ENCODE peak calls at places on chromosome 7, in ten cellular contexts. Q is activated CD8-positive, alpha-beta memory T cell treated with anti-CD3 and anti-CD28 coated beads for 1 hour; J is progenitor cell of endocrine pancreas; V is HCT116; L is iris pigment epithelial cell; I is kidney; Z is kidney glomerular epithelial cell; S is RCC 7860; F is astrocyte of the spinal cord; E is effector memory CD8-positive, alpha-beta T cell. C is an unnamed sample.

GRCh38 chr7:41880107-41880506 is 177.2 kb upstream of the INHBA start:
- DNase-seq in V (no peak), S (peak; percentile 94), F (peak; percentile 90), E (no peak), Z (peak; percentile 76), I (no peak), Q (no peak), J (no peak), L (peak; percentile 89), C (peak; percentile 42)

GRCh38 chr7:129452589-129453231 is 18.5 kb downstream of the STRIP2 start:
- DNase-seq in E (no peak), J (no peak), V (no peak), Q (no peak), L (no peak), S (no peak), Z (no peak), F (no peak), I (no peak), C (no peak)

GRCh38 chr7:28939844-28940243 is 18.3 kb downstream of the TRIL start:
- DNase-seq in E (no peak), I (no peak), S (no peak), J (no peak), L (no peak), F (no peak), Z (no peak), V (no peak), Q (no peak), C (no peak)

GRCh38 chr7:151408839-151409554 is 841 bp downstream of the WDR86 start:
- DNase-seq in L (peak; percentile 70), I (peak; percentile 81), J (no peak), E (peak; percentile 83), F (no peak), Q (peak; percentile 41), Z (no peak), V (no peak), S (no peak), C (no peak)

GRCh38 chr7:40848541-40849221 is 713.9 kb downstream of the SUGCT start:
- DNase-seq in Z (no peak), J (no peak), F (no peak), Q (no peak), I (no peak), E (no peak), S (no peak), V (no peak), L (peak; percentile 70), C (no peak)

GRCh38 chr7:55065511-55066229 is 46.9 kb downstream of the EGFR start:
- DNase-seq in F (peak; percentile 92), Q (no peak), L (peak; percentile 88), I (no peak), Z (peak; percentile 95), E (no peak), V (peak; percentile 83), S (peak; percentile 98), J (no peak), C (peak; percentile 98)

GRCh38 chr7:149218469-149219420 is 20.7 kb upstream of the ZNF212 start:
- DNase-seq in Z (no peak), Q (no peak), L (no peak), V (no peak), F (no peak), E (no peak), S (no peak), J (no peak), I (no peak), C (no peak)

GRCh38 chr7:31373337-31374289 is 33.1 kb upstream of the NEUROD6 start:
- DNase-seq in L (peak; percentile 16), J (peak; percentile 44), I (no peak), E (no peak), Z (peak; percentile 46), S (peak; percentile 53), F (peak; percentile 45), Q (no peak), V (peak; percentile 51), C (peak; percentile 81)

GRCh38 chr7:28106316-28106957 is 74.2 kb downstream of the JAZF1 start:
- DNase-seq in J (no peak), S (no peak), V (no peak), L (peak; percentile 84), F (peak; percentile 35), I (no peak), E (no peak), Q (no peak), Z (peak; percentile 36), C (no peak)

GRCh38 chr7:75533926-75534325 is 41.8 kb downstream of the SPDYE5 start:
- DNase-seq in J (no peak), S (no peak), V (no peak), L (no peak), F (no peak), Z (no peak), I (no peak), Q (no peak), E (no peak), C (no peak)

GRCh38 chr7:46215987-46216567 is 295.0 kb upstream of the IGFBP3 start:
- DNase-seq in V (no peak), S (no peak), I (no peak), E (no peak), Z (no peak), L (no peak), Q (no peak), J (no peak), F (no peak), C (no peak)

GRCh38 chr7:26147030-26147429 is 5.0 kb upstream of the NFE2L3 start:
- DNase-seq in S (no peak), E (no peak), Z (no peak), L (no peak), I (no peak), V (no peak), F (no peak), J (no peak), Q (no peak), C (no peak)

GRCh38 chr7:73706122-73707044 is 13.1 kb downstream of the STX1A start:
- DNase-seq in F (peak; percentile 73), I (no peak), E (no peak), S (peak; percentile 75), J (no peak), V (peak; percentile 68), L (peak; percentile 44), Z (no peak), Q (no peak), C (peak; percentile 79)

GRCh38 chr7:139451638-139452037 is 31.8 kb downstream of the KLRG2 start:
- DNase-seq in E (no peak), Q (no peak), I (no peak), J (no peak), L (peak; percentile 46), V (no peak), S (peak; percentile 60), Z (no peak), F (peak; percentile 28), C (peak; percentile 81)

GRCh38 chr7:110130669-110131068 is 960.3 kb upstream of the LRRN3 start:
- DNase-seq in F (peak; percentile 4), J (no peak), V (no peak), E (no peak), I (no peak), Z (peak; percentile 14), Q (no peak), L (peak; percentile 2), S (no peak), C (no peak)

GRCh38 chr7:107471292-107472070 is 1.6 kb downstream of the GPR22 start:
- DNase-seq in E (no peak), I (no peak), V (no peak), S (no peak), F (no peak), Q (no peak), L (no peak), Z (no peak), J (no peak), C (no peak)

GRCh38 chr7:82594665-82595064 is 151.1 kb upstream of the CACNA2D1 start:
- DNase-seq in I (no peak), E (no peak), L (peak; percentile 3), S (no peak), F (no peak), J (no peak), Z (no peak), Q (no peak), V (no peak), C (no peak)

GRCh38 chr7:40808409-40808942 is 673.7 kb downstream of the SUGCT start:
- DNase-seq in Z (peak; percentile 94), E (no peak), S (peak; percentile 20), L (peak; percentile 69), J (no peak), F (peak; percentile 94), I (peak; percentile 73), V (no peak), Q (no peak), C (peak; percentile 71)

GRCh38 chr7:29865526-29865925 is 59.2 kb downstream of the WIPF3 start:
- DNase-seq in F (peak; percentile 72), Q (no peak), S (peak; percentile 54), J (no peak), Z (peak; percentile 20), V (peak; percentile 18), I (no peak), E (no peak), L (peak; percentile 79), C (peak; percentile 51)

GRCh38 chr7:134179321-134179720 is 52.2 kb downstream of the LRGUK start:
- DNase-seq in L (no peak), Z (no peak), I (no peak), J (no peak), E (no peak), Q (no peak), S (no peak), F (no peak), V (no peak), C (no peak)

GRCh38 chr7:45938626-45939302 is 17.7 kb upstream of the IGFBP3 start:
- DNase-seq in F (no peak), E (no peak), Z (no peak), Q (no peak), I (no peak), L (no peak), J (no peak), S (no peak), V (no peak), C (no peak)

GRCh38 chr7:15950299-15950698 is 263.8 kb upstream of the MEOX2 start:
- DNase-seq in S (no peak), F (no peak), V (no peak), L (no peak), Q (no peak), J (no peak), I (no peak), E (no peak), Z (no peak), C (no peak)

C was measured in H4.